ENCODE peak calls at places on chromosome 15, in ten cellular contexts. T, S, R, C, Q, Z, Y, J, X and N are unnamed samples.

GRCh38 chr15:66777596-66778313 is 75.7 kb downstream of the SMAD6 start:
- DNase-seq in T (no peak), S (no peak), R (no peak), C (no peak), Q (no peak), Z (no peak), Y (no peak), J (no peak), X (no peak), N (no peak)

GRCh38 chr15:35737521-35737920 is 191.6 kb upstream of the DPH6 start:
- DNase-seq in T (no peak), S (no peak), R (no peak), C (no peak), Q (no peak), Z (no peak), Y (no peak), J (no peak), X (no peak), N (peak; percentile 64)

GRCh38 chr15:96431787-96432186 is 101.3 kb downstream of the NR2F2 start:
- DNase-seq in T (no peak), S (no peak), R (no peak), C (no peak), Q (no peak), Z (no peak), Y (no peak), J (no peak), X (no peak), N (no peak)

GRCh38 chr15:58771621-58772235 is 626 bp downstream of the MINDY2 start:
- DNase-seq in T (peak; percentile 25), S (no peak), R (no peak), C (peak; percentile 50), Q (no peak), Z (no peak), Y (peak; percentile 23), J (peak; percentile 89), X (peak; percentile 18), N (peak; percentile 82)

GRCh38 chr15:51736646-51737537 is 563 bp downstream of the LYSMD2 start:
- DNase-seq in T (peak; percentile 26), S (no peak), R (peak; percentile 56), C (peak; percentile 73), Q (no peak), Z (peak; percentile 62), Y (peak; percentile 49), J (peak; percentile 80), X (peak; percentile 39), N (peak; percentile 88)

GRCh38 chr15:33963831-33964664 is 4.2 kb upstream of the CHRM5 start:
- DNase-seq in T (no peak), S (no peak), R (no peak), C (peak; percentile 6), Q (peak; percentile 65), Z (peak; percentile 14), Y (no peak), J (no peak), X (no peak), N (peak; percentile 54)

GRCh38 chr15:53987480-53987879 is 9.2 kb downstream of the UNC13C start:
- DNase-seq in T (no peak), S (no peak), R (no peak), C (no peak), Q (no peak), Z (no peak), Y (no peak), J (no peak), X (no peak), N (no peak)

GRCh38 chr15:34109775-34110663 is 8.1 kb downstream of the PGBD4 start:
- DNase-seq in T (no peak), S (no peak), R (no peak), C (peak; percentile 5), Q (peak; percentile 57), Z (no peak), Y (no peak), J (no peak), X (peak; percentile 7), N (peak; percentile 44)

GRCh38 chr15:74783072-74783807 is 1.4 kb downstream of the CSK start:
- DNase-seq in T (no peak), S (no peak), R (no peak), C (peak; percentile 23), Q (peak; percentile 31), Z (peak; percentile 12), Y (no peak), J (no peak), X (no peak), N (peak; percentile 50)

GRCh38 chr15:50219820-50220219 is 37.8 kb downstream of the SLC27A2 start:
- DNase-seq in T (no peak), S (no peak), R (no peak), C (peak; percentile 24), Q (peak; percentile 20), Z (no peak), Y (no peak), J (no peak), X (no peak), N (no peak)

GRCh38 chr15:65494066-65494465 is 23.4 kb downstream of the DPP8 start:
- DNase-seq in T (no peak), S (no peak), R (no peak), C (no peak), Q (no peak), Z (no peak), Y (no peak), J (no peak), X (no peak), N (no peak)

GRCh38 chr15:72179950-72180581 is 17.5 kb downstream of the GRAMD2A start:
- DNase-seq in T (peak; percentile 55), S (no peak), R (no peak), C (no peak), Q (no peak), Z (no peak), Y (no peak), J (no peak), X (no peak), N (peak; percentile 45)

GRCh38 chr15:55879181-55879580 is 114.2 kb downstream of the NEDD4 start:
- DNase-seq in T (no peak), S (no peak), R (no peak), C (no peak), Q (peak; percentile 56), Z (no peak), Y (no peak), J (no peak), X (no peak), N (no peak)

GRCh38 chr15:55915876-55916567 is 77.4 kb downstream of the NEDD4 start:
- DNase-seq in T (no peak), S (no peak), R (no peak), C (no peak), Q (peak; percentile 80), Z (no peak), Y (no peak), J (no peak), X (no peak), N (no peak)

GRCh38 chr15:75051161-75051560 is 27.8 kb downstream of the PPCDC start:
- DNase-seq in T (peak; percentile 75), S (no peak), R (no peak), C (no peak), Q (no peak), Z (peak; percentile 22), Y (no peak), J (no peak), X (no peak), N (peak; percentile 64)

GRCh38 chr15:99614749-99615288 is 49.0 kb downstream of the MEF2A start:
- DNase-seq in T (no peak), S (no peak), R (no peak), C (no peak), Q (no peak), Z (no peak), Y (no peak), J (no peak), X (no peak), N (peak; percentile 38)

GRCh38 chr15:49467782-49468181 is 44.7 kb downstream of the FGF7 start:
- DNase-seq in T (no peak), S (no peak), R (no peak), C (no peak), Q (no peak), Z (no peak), Y (no peak), J (no peak), X (no peak), N (no peak)

GRCh38 chr15:38684461-38685000 is 119.9 kb upstream of the RASGRP1 start:
- DNase-seq in T (no peak), S (no peak), R (no peak), C (no peak), Q (no peak), Z (no peak), Y (no peak), J (no peak), X (no peak), N (peak; percentile 37)